ENCODE peak calls at places on chromosomes 7 and 10, in four cellular contexts. H is GM12878, U is HepG2, P is K562. B is an unnamed sample.

GRCh38 chr10:68007356-68007755 is 67.7 kb downstream of the HERC4 start:
- DNase-seq in P (no peak), H (no peak), U (no peak), B (no peak)

GRCh38 chr10:6399241-6399701 is 180.8 kb downstream of the PRKCQ start:
- DNase-seq in P (no peak), H (no peak), U (no peak), B (no peak)

GRCh38 chr10:44382981-44383748 is 1.7 kb downstream of the CXCL12 start:
- DNase-seq in H (no peak), U (no peak), P (no peak), B (no peak)

GRCh38 chr10:60549686-60550085 is 160.0 kb upstream of the ANK3 start:
- DNase-seq in P (no peak), H (no peak), U (peak), B (no peak)

GRCh38 chr10:97850446-97850845 is 803 bp downstream of the GOLGA7B start:
- DNase-seq in H (no peak), P (no peak), U (no peak), B (no peak)

GRCh38 chr10:76946268-76946667 is 691.3 kb downstream of the KCNMA1 start:
- DNase-seq in P (no peak), H (no peak), U (no peak), B (no peak)

GRCh38 chr7:151012031-151012692 is 12.1 kb downstream of the ATG9B start:
- DNase-seq in P (no peak), U (peak), H (no peak), B (no peak)

GRCh38 chr10:1643161-1643910 is 94.0 kb downstream of the ADARB2 start:
- DNase-seq in H (peak), P (peak), U (peak), B (peak)

GRCh38 chr7:155581954-155582353 is 35.6 kb upstream of the CNPY1 start:
- DNase-seq in H (no peak), P (no peak), U (no peak), B (no peak)

DNA sequence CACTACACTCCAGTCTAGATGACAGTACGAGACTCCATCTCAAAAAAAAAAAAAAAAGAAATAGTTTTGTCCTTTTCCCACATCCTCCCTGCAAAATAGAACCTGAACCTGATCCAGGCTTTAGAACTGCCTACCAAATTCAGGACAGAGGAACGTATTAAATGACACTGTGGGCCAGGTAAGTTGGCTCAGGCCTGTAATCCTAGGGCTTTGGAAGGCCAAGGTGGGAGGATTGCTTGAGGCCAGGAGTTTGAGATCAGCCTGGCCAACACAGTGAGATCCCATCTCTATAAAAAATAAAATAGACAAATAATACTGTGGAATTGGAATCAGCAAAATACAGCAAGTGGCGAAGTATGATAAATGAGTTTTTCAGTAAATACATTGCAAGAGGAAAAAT is 10.0 kb upstream of the BNIP3 start:
- DNase-seq in H (no peak), P (no peak), U (no peak), B (no peak)
- TF ChIP-seq NR2C2 in H (no peak), P (no peak), U (no peak), B (no peak)

DNA sequence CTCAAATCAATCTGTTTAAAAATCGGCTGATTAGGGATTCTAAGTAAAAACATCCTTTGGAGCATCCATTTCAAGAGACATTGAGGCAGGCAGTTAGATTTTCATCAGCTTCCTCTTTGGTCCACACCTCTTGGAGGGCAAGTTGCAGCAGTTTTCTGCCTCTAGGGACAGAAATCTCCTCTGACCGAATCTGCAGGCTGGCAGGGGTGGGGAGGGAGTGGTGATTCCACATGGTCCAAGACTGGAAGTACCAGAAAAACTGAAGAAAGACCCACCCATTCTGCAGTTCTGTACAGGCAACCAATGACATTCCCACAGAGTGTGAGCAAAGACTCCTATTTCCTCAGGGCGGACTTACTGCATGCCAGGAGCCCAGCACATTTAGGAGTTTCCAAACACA is 29.0 kb downstream of the FGFBP3 start:
- DNase-seq in P (no peak), U (no peak), H (no peak), B (no peak)
- TF ChIP-seq ETV6 in P (no peak), U (no peak), H (no peak), B (no peak)

DNA sequence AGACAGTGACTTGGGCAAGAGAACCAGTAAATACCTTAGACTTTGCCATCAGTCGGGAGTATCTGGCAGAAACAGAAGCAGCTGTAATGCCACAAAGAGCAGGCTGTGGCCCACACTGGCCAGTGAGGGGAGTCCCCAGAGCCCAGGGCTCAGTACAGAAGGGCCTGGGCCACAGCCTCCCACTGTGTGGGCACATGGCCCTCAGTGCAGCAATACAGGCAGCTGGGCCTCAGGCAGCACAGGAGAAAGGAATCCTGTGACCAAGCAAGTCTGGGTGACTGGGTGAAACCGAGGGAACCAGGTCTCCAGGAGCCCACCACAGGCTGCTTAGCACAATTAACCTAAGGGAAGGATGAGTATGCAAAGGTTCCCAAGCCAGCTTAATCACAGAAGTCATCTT is 14.0 kb downstream of the WDR91 start:
- DNase-seq in U (no peak), H (no peak), P (no peak), B (no peak)
- TF ChIP-seq NR2C2 in U (no peak), H (no peak), P (no peak), B (no peak)

DNA sequence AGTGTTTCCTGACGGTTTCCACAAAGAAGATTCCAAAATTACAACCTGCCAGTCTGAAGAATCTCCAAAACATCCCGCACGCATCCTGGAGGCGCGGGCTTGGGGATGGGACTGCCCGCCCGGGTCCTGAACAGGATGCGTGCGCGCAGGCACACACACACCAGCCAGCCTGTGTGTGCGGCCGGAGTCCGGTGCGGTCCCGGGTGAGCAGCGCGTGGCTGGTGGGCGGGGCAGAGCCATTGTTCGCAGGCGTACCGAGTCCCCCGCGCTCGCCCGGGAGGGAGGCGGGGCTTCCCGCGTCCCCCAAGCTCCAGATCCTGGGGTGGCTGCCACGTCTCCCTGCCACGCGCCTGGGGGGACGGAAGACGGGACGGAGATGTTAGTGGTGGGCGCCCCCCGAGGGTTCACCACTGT is 675 bp upstream of the SCD start:
- DNase-seq in P (peak), H (peak), U (peak), B (peak)
- TF ChIP-seq ETV6 in P (no peak), H (no peak), U (peak), B (no peak)

GRCh38 chr10:28722065-28722803 is 44.9 kb downstream of the BAMBI start:
- DNase-seq in P (no peak), U (no peak), H (no peak), B (peak)
- TF ChIP-seq NR2C2 in P (no peak), U (no peak), H (no peak), B (no peak)

GRCh38 chr7:93212881-93213280 is 13.4 kb downstream of the HEPACAM2 start:
- DNase-seq in U (no peak), P (no peak), H (no peak), B (no peak)

GRCh38 chr7:93211228-93211818 is 14.9 kb downstream of the HEPACAM2 start:
- DNase-seq in P (no peak), H (no peak), U (no peak), B (no peak)
- TF ChIP-seq ETV6 in P (no peak), H (no peak), U (no peak), B (no peak)

DNA sequence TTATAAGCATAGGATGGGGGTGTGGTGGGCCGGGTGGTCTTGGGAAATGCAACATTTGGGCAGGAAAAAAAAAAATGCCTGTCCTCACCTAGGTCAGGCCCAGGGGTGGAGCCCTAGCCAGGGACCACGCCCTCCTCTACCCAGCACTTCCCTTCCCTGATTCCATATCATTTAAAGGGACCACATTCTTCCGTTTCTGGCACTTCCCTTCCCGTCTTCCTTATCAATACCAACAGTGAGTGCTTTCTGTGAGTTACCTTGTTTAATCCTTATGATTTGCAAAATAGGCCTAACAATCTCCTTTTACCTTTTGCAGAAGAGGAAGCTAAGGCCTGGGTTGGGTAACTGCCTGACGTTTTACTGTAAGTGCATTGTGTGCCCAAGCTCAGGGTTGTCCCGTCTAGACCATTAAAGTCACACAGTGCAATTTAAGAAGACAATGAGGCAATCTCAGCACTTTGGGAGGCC is 16.7 kb upstream of the C10orf95 start:
- DNase-seq in H (no peak), P (peak), U (no peak), B (no peak)
- TF ChIP-seq NR2C2 in H (no peak), P (no peak), U (no peak), B (no peak)